ENCODE peak calls at places on chromosomes 11 and 22, in four cellular contexts. One of them, this sample, is unnamed.

GRCh38 chr11:124424384-124424921 is at the start of gene OR8B4:
- DNase-seq in left lung: no peak
- DNase-seq in right lobe of liver: no peak
- DNase-seq in GM13977: no peak
- DNase-seq in this sample: no peak

GRCh38 chr11:78767409-78767932 is 192.8 kb upstream of the NARS2 start:
- DNase-seq in left lung: no peak
- DNase-seq in right lobe of liver: no peak
- DNase-seq in GM13977: no peak
- DNase-seq in this sample: no peak

GRCh38 chr11:41309716-41310115 is 149.7 kb downstream of the LRRC4C start:
- DNase-seq in left lung: no peak
- DNase-seq in right lobe of liver: no peak
- DNase-seq in GM13977: no peak
- DNase-seq in this sample: no peak

GRCh38 chr22:43883012-43883661 is 8.7 kb downstream of the PNPLA5 start:
- DNase-seq in left lung: peak; percentile 32
- DNase-seq in right lobe of liver: peak; percentile 53
- DNase-seq in GM13977: peak; percentile 87
- DNase-seq in this sample: no peak

GRCh38 chr22:30304495-30305244 is 15.4 kb upstream of the CASTOR1 start:
- DNase-seq in left lung: no peak
- DNase-seq in right lobe of liver: no peak
- DNase-seq in GM13977: no peak
- DNase-seq in this sample: no peak

GRCh38 chr11:1879342-1879940 is 12.3 kb downstream of the PRR33 start:
- DNase-seq in left lung: no peak
- DNase-seq in right lobe of liver: peak; percentile 12
- DNase-seq in GM13977: no peak
- DNase-seq in this sample: peak; percentile 44

GRCh38 chr11:106644824-106645223 is 373.5 kb downstream of the GUCY1A2 start:
- DNase-seq in left lung: no peak
- DNase-seq in right lobe of liver: no peak
- DNase-seq in GM13977: no peak
- DNase-seq in this sample: no peak

GRCh38 chr11:64102005-64102738 is 63.7 kb downstream of the MACROD1 start:
- DNase-seq in left lung: no peak
- DNase-seq in right lobe of liver: no peak
- DNase-seq in GM13977: no peak
- DNase-seq in this sample: no peak

GRCh38 chr11:107011977-107012376 is 6.3 kb downstream of the GUCY1A2 start:
- DNase-seq in left lung: no peak
- DNase-seq in right lobe of liver: no peak
- DNase-seq in GM13977: no peak
- DNase-seq in this sample: no peak

GRCh38 chr11:17692931-17693330 is 26.4 kb upstream of the MYOD1 start:
- DNase-seq in left lung: no peak
- DNase-seq in right lobe of liver: no peak
- DNase-seq in GM13977: no peak
- DNase-seq in this sample: no peak

GRCh38 chr11:107999759-108000455 is 8.8 kb upstream of the CUL5 start:
- DNase-seq in left lung: no peak
- DNase-seq in right lobe of liver: no peak
- DNase-seq in GM13977: peak; percentile 76
- DNase-seq in this sample: no peak

GRCh38 chr11:61141601-61142028 is 19.6 kb downstream of the VPS37C start:
- DNase-seq in left lung: no peak
- DNase-seq in right lobe of liver: no peak
- DNase-seq in GM13977: no peak
- DNase-seq in this sample: no peak

GRCh38 chr11:112881461-112881860 is 79.8 kb upstream of the NCAM1 start:
- DNase-seq in left lung: no peak
- DNase-seq in right lobe of liver: no peak
- DNase-seq in GM13977: no peak
- DNase-seq in this sample: no peak

GRCh38 chr11:76385903-76386302 is 4.8 kb downstream of the GVQW3 start:
- DNase-seq in left lung: no peak
- DNase-seq in right lobe of liver: peak; percentile 56
- DNase-seq in GM13977: no peak
- DNase-seq in this sample: no peak

GRCh38 chr11:3136542-3137455 is 28.3 kb downstream of the OSBPL5 start:
- DNase-seq in left lung: peak; percentile 33
- DNase-seq in right lobe of liver: peak; percentile 17
- DNase-seq in GM13977: no peak
- DNase-seq in this sample: peak; percentile 52

GRCh38 chr22:26323013-26323412 is 106.0 kb upstream of the ASPHD2 start:
- DNase-seq in left lung: no peak
- DNase-seq in right lobe of liver: no peak
- DNase-seq in GM13977: no peak
- DNase-seq in this sample: no peak

GRCh38 chr22:20197407-20198030 is 46.7 kb upstream of the CCDC188 start:
- DNase-seq in left lung: no peak
- DNase-seq in right lobe of liver: no peak
- DNase-seq in GM13977: no peak
- DNase-seq in this sample: no peak

GRCh38 chr11:57377098-57377497 is 3.9 kb downstream of the PRG3 start:
- DNase-seq in left lung: no peak
- DNase-seq in right lobe of liver: no peak
- DNase-seq in GM13977: no peak
- DNase-seq in this sample: no peak

GRCh38 chr22:29846290-29846689 is 8.2 kb upstream of the ASCC2 start:
- DNase-seq in left lung: no peak
- DNase-seq in right lobe of liver: no peak
- DNase-seq in GM13977: no peak
- DNase-seq in this sample: no peak

GRCh38 chr22:30309981-30310672 is 16.6 kb downstream of the TBC1D10A start:
- DNase-seq in left lung: peak; percentile 69
- DNase-seq in right lobe of liver: no peak
- DNase-seq in GM13977: peak; percentile 56
- DNase-seq in this sample: peak; percentile 72

GRCh38 chr11:67503119-67504022 is 1.8 kb downstream of the PITPNM1 start:
- DNase-seq in left lung: no peak
- DNase-seq in right lobe of liver: no peak
- DNase-seq in GM13977: no peak
- DNase-seq in this sample: peak; percentile 44

GRCh38 chr11:93738647-93739081 is 2.6 kb downstream of the TAF1D start:
- DNase-seq in left lung: no peak
- DNase-seq in right lobe of liver: no peak
- DNase-seq in GM13977: no peak
- DNase-seq in this sample: no peak

GRCh38 chr22:41274856-41275255 is 11.1 kb downstream of the RANGAP1 start:
- DNase-seq in left lung: no peak
- DNase-seq in right lobe of liver: no peak
- DNase-seq in GM13977: no peak
- DNase-seq in this sample: no peak

GRCh38 chr11:130115218-130115617 is 44.4 kb upstream of the ST14 start:
- DNase-seq in left lung: no peak
- DNase-seq in right lobe of liver: no peak
- DNase-seq in GM13977: no peak
- DNase-seq in this sample: no peak

DNA sequence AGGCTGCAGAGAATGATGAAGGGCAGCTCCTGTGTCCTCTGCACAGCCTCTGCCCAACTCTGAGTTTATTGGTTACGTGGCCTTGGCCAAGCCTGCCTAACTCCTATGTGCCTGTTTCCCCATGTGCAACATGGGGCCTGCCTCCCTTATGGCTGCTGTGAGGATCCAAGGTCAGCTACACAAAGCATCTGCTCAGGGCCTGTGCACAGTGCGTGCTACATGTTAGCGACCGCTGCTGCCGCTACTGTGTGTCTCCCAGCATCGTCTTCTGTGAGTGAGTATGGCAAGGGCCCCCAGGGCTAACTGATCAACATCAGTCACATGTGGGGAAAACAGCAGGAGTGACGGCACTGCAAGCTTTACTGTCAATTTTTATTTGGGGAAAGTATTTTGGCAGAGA is 81.6 kb upstream of the BID start:
- DNase-seq in left lung: no peak
- DNase-seq in right lobe of liver: no peak
- DNase-seq in GM13977: no peak
- DNase-seq in this sample: no peak
- TF ChIP-seq CTCF in left lung: no peak
- TF ChIP-seq CTCF in right lobe of liver: no peak
- TF ChIP-seq CTCF in GM13977: no peak
- TF ChIP-seq CTCF in this sample: no peak

GRCh38 chr22:38943882-38944281 is 13.5 kb upstream of the APOBEC3A start:
- DNase-seq in left lung: no peak
- DNase-seq in right lobe of liver: no peak
- DNase-seq in GM13977: no peak
- DNase-seq in this sample: no peak

GRCh38 chr22:38944653-38945052 is 12.8 kb upstream of the APOBEC3A start:
- DNase-seq in left lung: peak; percentile 27
- DNase-seq in right lobe of liver: no peak
- DNase-seq in GM13977: no peak
- DNase-seq in this sample: peak; percentile 36

GRCh38 chr22:38941488-38941987 is 15.9 kb upstream of the APOBEC3A start:
- DNase-seq in left lung: peak; percentile 75
- DNase-seq in right lobe of liver: no peak
- DNase-seq in GM13977: peak; percentile 76
- DNase-seq in this sample: peak; percentile 93

GRCh38 chr22:38942702-38943101 is 14.7 kb upstream of the APOBEC3A start:
- DNase-seq in left lung: no peak
- DNase-seq in right lobe of liver: no peak
- DNase-seq in GM13977: no peak
- DNase-seq in this sample: no peak

GRCh38 chr22:38943181-38943580 is 14.2 kb upstream of the APOBEC3A start:
- DNase-seq in left lung: no peak
- DNase-seq in right lobe of liver: no peak
- DNase-seq in GM13977: no peak
- DNase-seq in this sample: peak; percentile 65
- TF ChIP-seq CTCF in left lung: no peak
- TF ChIP-seq CTCF in right lobe of liver: no peak
- TF ChIP-seq CTCF in GM13977: no peak
- TF ChIP-seq CTCF in this sample: no peak

GRCh38 chr11:58905716-58906547 is 33.4 kb upstream of the GLYATL1 start:
- DNase-seq in left lung: no peak
- DNase-seq in right lobe of liver: peak; percentile 55
- DNase-seq in GM13977: no peak
- DNase-seq in this sample: no peak
- TF ChIP-seq CTCF in left lung: no peak
- TF ChIP-seq CTCF in right lobe of liver: peak; percentile 13
- TF ChIP-seq CTCF in GM13977: no peak
- TF ChIP-seq CTCF in this sample: peak; percentile 18

DNA sequence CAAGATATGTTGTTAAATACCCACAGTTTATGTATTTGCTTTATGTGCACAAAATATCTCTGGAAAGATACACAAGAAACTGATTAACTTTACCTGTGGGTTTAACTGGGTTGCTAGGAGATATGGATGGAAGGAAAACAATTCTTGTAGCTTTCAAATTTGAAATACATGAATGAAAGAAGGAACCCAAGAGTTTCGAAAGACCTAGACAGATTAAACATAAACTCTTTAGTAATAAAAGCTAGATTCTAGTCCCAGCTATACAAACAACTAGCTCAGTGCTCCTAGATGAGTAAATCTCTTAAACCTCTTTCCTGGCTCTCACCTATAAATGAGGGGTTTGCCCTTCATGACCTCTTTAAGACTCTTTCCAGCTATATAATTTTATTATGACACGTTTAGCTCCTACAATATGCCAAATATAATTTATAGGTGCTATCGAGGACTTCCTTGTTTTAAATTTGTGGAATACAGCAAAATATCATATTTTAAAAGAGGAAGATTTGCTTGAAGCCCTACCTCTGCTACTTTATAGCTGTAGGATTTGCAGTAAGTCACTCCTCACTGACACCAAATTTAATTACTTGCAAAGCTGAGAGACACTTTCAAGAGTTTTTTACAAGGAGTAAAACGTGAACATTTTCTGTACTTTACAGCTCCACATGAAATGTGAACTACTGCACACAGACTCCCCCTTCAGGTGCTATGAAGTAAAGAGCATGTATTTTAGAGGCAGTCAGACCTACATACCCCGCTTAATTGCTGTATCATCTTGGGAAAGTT is 50.7 kb downstream of the RRAS2 start:
- DNase-seq in left lung: no peak
- DNase-seq in right lobe of liver: no peak
- DNase-seq in GM13977: peak; percentile 22
- DNase-seq in this sample: no peak
- TF ChIP-seq CTCF in left lung: peak; percentile 41
- TF ChIP-seq CTCF in right lobe of liver: peak; percentile 53
- TF ChIP-seq CTCF in GM13977: peak; percentile 70
- TF ChIP-seq CTCF in this sample: peak; percentile 39

GRCh38 chr11:72812604-72812967 is 1.6 kb upstream of the ATG16L2 start:
- DNase-seq in left lung: no peak
- DNase-seq in right lobe of liver: no peak
- DNase-seq in GM13977: no peak
- DNase-seq in this sample: peak; percentile 55

GRCh38 chr11:72814831-72815618 is 814 bp downstream of the ATG16L2 start:
- DNase-seq in left lung: no peak
- DNase-seq in right lobe of liver: no peak
- DNase-seq in GM13977: peak; percentile 80
- DNase-seq in this sample: peak; percentile 55

GRCh38 chr11:72812968-72813739 is 1.1 kb upstream of the ATG16L2 start:
- DNase-seq in left lung: peak; percentile 69
- DNase-seq in right lobe of liver: peak; percentile 65
- DNase-seq in GM13977: peak; percentile 79
- DNase-seq in this sample: peak; percentile 84

GRCh38 chr11:72813740-72814138 is 472 bp upstream of the ATG16L2 start:
- DNase-seq in left lung: peak; percentile 84
- DNase-seq in right lobe of liver: peak; percentile 88
- DNase-seq in GM13977: peak; percentile 88
- DNase-seq in this sample: no peak

DNA sequence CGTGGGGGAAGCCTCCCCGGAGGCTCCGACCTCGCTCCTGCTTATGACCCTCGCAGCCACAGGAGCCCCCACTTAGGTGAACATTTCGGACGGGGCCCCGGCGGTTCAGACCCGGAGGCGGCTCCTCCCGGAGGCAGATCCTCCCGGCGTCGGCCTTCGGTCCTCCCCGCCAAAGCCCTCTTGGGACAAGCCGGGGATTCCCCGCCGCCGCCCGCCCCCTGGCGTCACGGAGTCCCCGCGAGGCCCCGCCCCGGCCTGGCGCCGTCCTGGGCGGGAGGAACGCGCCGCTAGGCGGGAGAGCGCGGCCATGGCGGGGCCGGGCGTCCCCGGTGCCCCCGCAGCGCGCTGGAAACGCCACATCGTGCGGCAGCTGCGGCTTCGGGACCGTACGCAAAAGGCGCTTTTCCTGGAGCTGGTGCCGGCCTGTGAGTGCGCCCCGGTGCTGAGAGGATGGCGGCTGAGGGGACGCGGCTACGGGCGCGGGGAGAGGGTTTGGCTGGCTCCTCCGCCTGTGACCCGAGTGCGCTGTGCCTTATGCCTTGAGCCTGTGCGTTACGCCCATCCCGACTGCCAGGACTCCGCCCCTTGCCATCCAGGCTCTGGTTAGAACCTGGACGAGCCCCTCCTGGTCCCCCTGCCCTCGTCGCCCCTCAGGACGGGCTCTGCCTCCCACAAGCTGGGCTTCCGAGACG is at the start of gene ATG16L2:
- DNase-seq in left lung: peak; percentile 88
- DNase-seq in right lobe of liver: peak; percentile 92
- DNase-seq in GM13977: peak; percentile 97
- DNase-seq in this sample: peak; percentile 84
- TF ChIP-seq CTCF in left lung: peak; percentile 24
- TF ChIP-seq CTCF in right lobe of liver: peak; percentile 38
- TF ChIP-seq CTCF in GM13977: peak; percentile 40
- TF ChIP-seq CTCF in this sample: no peak

This sample was measured in CD14-positive monocyte.